ENCODE peak calls at places on chromosomes 16 and 17, in four cellular contexts. M is choroid plexus epithelial cell, W is fibroblast of pulmonary artery, E is bronchial epithelial cell. O is an unnamed sample.

GRCh38 chr16:72400257-72401078 is 228.5 kb upstream of the PMFBP1 start:
- DNase-seq in W (peak; percentile 88), M (peak; percentile 80), E (peak; percentile 52), O (peak; percentile 48)

GRCh38 chr17:8209909-8210760 is at the start of gene AURKB:
- DNase-seq in M (peak; percentile 98), E (peak; percentile 92), W (peak; percentile 98), O (peak; percentile 93)

GRCh38 chr16:83305092-83305491 is 502.7 kb upstream of the HSBP1 start:
- DNase-seq in W (peak; percentile 92), M (peak; percentile 94), E (peak; percentile 82), O (peak; percentile 36)

GRCh38 chr17:41544497-41544896 is 16.4 kb upstream of the KRT19 start:
- DNase-seq in W (no peak), M (no peak), E (no peak), O (no peak)

GRCh38 chr17:80126449-80126715 is 20.5 kb downstream of the EIF4A3 start:
- DNase-seq in W (no peak), M (peak; percentile 15), E (no peak), O (no peak)

GRCh38 chr16:10922328-10923145 is 19.7 kb downstream of the DEXI start:
- DNase-seq in M (no peak), W (no peak), E (no peak), O (no peak)

GRCh38 chr17:64200080-64201042 is 62.7 kb downstream of the TEX2 start:
- DNase-seq in M (peak; percentile 49), W (peak; percentile 47), E (no peak), O (no peak)

GRCh38 chr17:6496116-6496481 is 51.8 kb downstream of the PIMREG start:
- DNase-seq in E (no peak), W (no peak), M (no peak), O (no peak)

GRCh38 chr17:42182927-42183734 is 2.1 kb downstream of the HCRT start:
- DNase-seq in M (peak; percentile 34), E (peak; percentile 45), W (peak; percentile 53), O (peak; percentile 4)

GRCh38 chr17:29151567-29151966 is 28.6 kb downstream of the MYO18A start:
- DNase-seq in W (peak; percentile 74), E (peak; percentile 51), M (peak; percentile 60), O (no peak)

GRCh38 chr17:58436805-58437239 is 19.5 kb upstream of the RNF43 start:
- DNase-seq in W (no peak), M (no peak), E (no peak), O (no peak)

GRCh38 chr17:63096426-63096825 is 130.4 kb downstream of the TANC2 start:
- DNase-seq in W (peak; percentile 27), E (no peak), M (no peak), O (peak; percentile 51)

GRCh38 chr17:77565166-77565565 is 393.3 kb upstream of the TNRC6C start:
- DNase-seq in M (no peak), W (no peak), E (peak; percentile 7), O (no peak)

GRCh38 chr16:3949287-3949686 is 68.8 kb upstream of the CREBBP start:
- DNase-seq in W (peak; percentile 33), E (no peak), M (no peak), O (no peak)

GRCh38 chr16:67562918-67563707 is 787 bp downstream of the CTCF start:
- DNase-seq in W (peak; percentile 45), E (peak; percentile 18), M (peak; percentile 48), O (no peak)

GRCh38 chr17:56886288-56886721 is 27.5 kb downstream of the TRIM25 start:
- DNase-seq in M (no peak), E (no peak), W (no peak), O (no peak)

GRCh38 chr16:54931041-54931756 is 534 bp downstream of the IRX5 start:
- DNase-seq in W (no peak), E (no peak), M (peak; percentile 37), O (no peak)

GRCh38 chr16:47136101-47136820 is 7.5 kb downstream of the NETO2 start:
- DNase-seq in E (peak; percentile 88), M (peak; percentile 43), W (peak; percentile 76), O (no peak)

GRCh38 chr17:61247438-61247837 is 152.2 kb upstream of the TBX2 start:
- DNase-seq in W (peak; percentile 65), M (peak; percentile 89), E (no peak), O (no peak)

GRCh38 chr16:75064403-75065148 is 52.0 kb downstream of the LDHD start:
- DNase-seq in M (no peak), W (no peak), E (peak; percentile 86), O (no peak)

GRCh38 chr17:74176546-74177001 is 26.9 kb upstream of the RPL38 start:
- DNase-seq in M (peak; percentile 79), W (peak; percentile 71), E (peak; percentile 49), O (no peak)

GRCh38 chr16:70460737-70461261 is 6.4 kb downstream of the FCSK start:
- DNase-seq in M (no peak), W (peak; percentile 47), E (peak; percentile 41), O (no peak)

GRCh38 chr17:4949321-4950074 is 1.2 kb upstream of the PFN1 start:
- DNase-seq in M (peak; percentile 84), E (peak; percentile 58), W (peak; percentile 69), O (no peak)
- H3K4me3 ChIP-seq in M (peak overlapping the region; percentile 99), E (peak overlapping the region; percentile 99), W (peak overlapping the region; percentile 95), O (peak overlapping the region; percentile 99)

DNA sequence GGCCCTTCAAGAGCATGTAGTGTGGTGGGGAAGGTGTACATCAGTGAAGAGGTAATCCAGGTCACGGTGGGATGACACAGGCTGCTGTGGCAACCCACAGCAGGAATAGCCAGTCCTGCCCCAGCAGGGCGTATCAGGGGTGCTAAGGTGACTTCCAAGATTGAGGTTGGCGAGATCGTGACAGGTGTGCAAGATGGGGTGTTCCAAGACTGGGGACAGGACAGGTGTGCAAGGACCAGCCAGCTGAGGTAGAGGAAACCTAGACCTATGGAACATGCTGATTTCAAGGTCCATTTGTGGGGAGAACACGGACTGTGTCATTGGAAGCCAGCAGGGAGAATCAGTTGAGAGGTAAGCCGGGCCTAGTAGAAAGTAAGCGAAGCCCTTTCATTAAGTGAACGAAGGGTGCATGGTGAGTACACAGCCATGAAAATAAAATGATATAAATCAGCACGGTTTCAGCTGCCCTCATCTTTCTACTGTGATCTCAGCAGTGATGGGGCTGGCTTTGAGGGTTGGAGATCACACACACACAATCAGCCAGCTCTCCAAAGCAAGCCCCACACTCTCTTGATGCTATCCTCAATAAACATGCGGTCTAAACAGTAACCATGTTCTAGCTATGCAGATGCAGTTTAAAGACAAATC is 497.0 kb downstream of the WWOX start:
- DNase-seq in M (no peak), E (no peak), W (no peak), O (no peak)
- H3K4me3 ChIP-seq in M (no peak overlapping the region), E (no peak overlapping the region), W (no peak overlapping the region), O (no peak overlapping the region)

DNA sequence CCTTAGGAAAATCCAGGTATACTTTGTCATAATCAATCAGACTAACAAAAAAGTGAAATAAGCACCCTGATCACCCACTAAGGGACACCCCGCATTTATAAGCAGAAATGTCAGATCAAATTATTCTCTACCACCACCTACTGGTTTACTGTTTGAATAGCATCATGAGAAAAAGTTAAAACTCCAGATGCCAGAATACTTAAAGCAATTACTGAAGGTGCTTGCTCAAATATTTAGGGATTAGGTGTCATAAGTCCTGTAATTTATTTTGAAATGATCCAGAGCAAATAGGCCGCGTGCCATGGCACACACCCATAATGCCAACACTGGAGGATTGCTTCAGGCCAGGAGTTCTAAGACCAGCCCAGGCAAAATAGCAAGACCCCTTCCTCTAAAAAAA is 2.3 kb downstream of the TOP2A start:
- DNase-seq in M (peak; percentile 76), E (peak; percentile 59), W (peak; percentile 70), O (peak; percentile 8)
- H3K4me3 ChIP-seq in M (peak overlapping the region; percentile 38), E (no peak overlapping the region), W (no peak overlapping the region), O (no peak overlapping the region)

GRCh38 chr17:20116683-20117309 is 107.6 kb downstream of the SPECC1 start:
- DNase-seq in M (peak; percentile 66), E (peak; percentile 39), W (peak; percentile 61), O (no peak)
- H3K4me3 ChIP-seq in M (no peak overlapping the region), E (no peak overlapping the region), W (no peak overlapping the region), O (no peak overlapping the region)

GRCh38 chr17:69581061-69581955 is 166.8 kb downstream of the MAP2K6 start:
- DNase-seq in E (no peak), W (no peak), M (no peak), O (no peak)
- H3K4me3 ChIP-seq in E (no peak overlapping the region), W (no peak overlapping the region), M (no peak overlapping the region), O (no peak overlapping the region)

DNA sequence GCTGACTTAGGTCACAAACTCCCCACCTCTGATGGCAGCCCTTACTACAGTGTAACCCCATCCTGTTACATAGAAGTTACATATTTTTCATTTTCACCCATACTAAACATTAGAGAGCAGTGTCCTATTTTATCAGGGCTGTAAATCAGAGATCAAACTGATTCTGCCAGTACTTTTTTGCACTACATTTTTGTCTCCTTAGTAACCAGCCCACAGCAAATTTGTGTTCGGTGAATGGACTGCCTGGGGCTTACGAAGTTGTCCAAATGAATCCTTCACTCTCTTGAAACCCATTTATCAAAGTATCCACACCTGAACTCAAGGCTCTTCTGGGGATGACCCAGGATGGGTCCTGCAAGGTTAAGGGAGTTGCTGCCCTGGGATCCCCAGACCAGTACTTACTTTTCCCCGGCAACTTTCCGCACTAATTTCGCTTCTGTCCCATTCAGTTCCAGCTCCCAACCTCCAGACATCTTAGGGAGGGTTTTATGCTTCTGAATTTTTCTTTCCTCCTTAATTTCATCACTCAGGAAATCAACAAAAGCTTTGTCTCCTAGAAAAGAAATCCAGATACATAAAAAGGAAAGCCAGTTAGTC is 1.1 kb downstream of the C1QBP start:
- DNase-seq in W (no peak), E (peak; percentile 38), M (peak; percentile 43), O (no peak)
- H3K4me3 ChIP-seq in W (peak overlapping the region; percentile 90), E (peak overlapping the region; percentile 79), M (peak overlapping the region; percentile 83), O (peak overlapping the region; percentile 88)

GRCh38 chr17:82296511-82297279 is 20.7 kb downstream of the CD7 start:
- DNase-seq in E (no peak), M (peak; percentile 30), W (no peak), O (no peak)
- H3K4me3 ChIP-seq in E (peak overlapping the region; percentile 17), M (peak overlapping the region; percentile 56), W (peak overlapping the region; percentile 53), O (no peak overlapping the region)